ENCODE peak calls at places on chromosomes 1 and 21, in six cellular contexts. K is AG04450, D is left ventricle myocardium inferior, J is heart right ventricle, G is mammary epithelial cell, Y is lower lobe of right lung. W is an unnamed sample.

GRCh38 chr1:232428781-232429530 is 201.0 kb downstream of the SIPA1L2 start:
- DNase-seq in K (peak; percentile 65), D (no peak), J (no peak), G (no peak), Y (no peak), W (no peak)

GRCh38 chr1:88549536-88549935 is 134.5 kb upstream of the PKN2 start:
- DNase-seq in K (no peak), D (no peak), J (no peak), G (no peak), Y (no peak), W (peak; percentile 27)

GRCh38 chr1:27959792-27960603 is at the start of gene XKR8:
- DNase-seq in K (peak; percentile 23), D (peak; percentile 83), J (peak; percentile 76), G (peak; percentile 81), Y (peak; percentile 90), W (peak; percentile 82)

GRCh38 chr1:169550294-169550693 is 36.0 kb downstream of the F5 start:
- DNase-seq in K (no peak), D (no peak), J (no peak), G (peak; percentile 24), Y (no peak), W (peak; percentile 70)

GRCh38 chr21:37700641-37701202 is 215.5 kb downstream of the KCNJ6 start:
- DNase-seq in K (peak; percentile 61), D (no peak), J (peak; percentile 11), G (peak; percentile 73), Y (no peak), W (peak; percentile 88)

GRCh38 chr1:53766766-53767409 is 27.9 kb upstream of the GLIS1 start:
- DNase-seq in K (no peak), D (no peak), J (no peak), G (peak; percentile 69), Y (no peak), W (peak; percentile 21)

GRCh38 chr1:74380252-74380651 is 132.2 kb downstream of the LRRC53 start:
- DNase-seq in K (no peak), D (no peak), J (no peak), G (no peak), Y (no peak), W (no peak)

GRCh38 chr1:88736633-88737248 is 52.7 kb downstream of the PKN2 start:
- DNase-seq in K (no peak), D (no peak), J (no peak), G (peak; percentile 54), Y (no peak), W (peak; percentile 60)

GRCh38 chr1:28720376-28720775 is 16.4 kb upstream of the YTHDF2 start:
- DNase-seq in K (no peak), D (no peak), J (no peak), G (no peak), Y (no peak), W (no peak)

GRCh38 chr1:27626031-27626935 is 8.7 kb downstream of the FGR start:
- DNase-seq in K (no peak), D (no peak), J (no peak), G (no peak), Y (peak; percentile 75), W (peak; percentile 90)

GRCh38 chr1:51518730-51519047 is 377 bp downstream of the EPS15 start:
- DNase-seq in K (no peak), D (peak; percentile 50), J (no peak), G (peak; percentile 66), Y (peak; percentile 82), W (peak; percentile 70)

GRCh38 chr21:43331111-43331961 is 95.6 kb downstream of the SIK1 start:
- DNase-seq in K (no peak), D (no peak), J (no peak), G (no peak), Y (no peak), W (no peak)

GRCh38 chr1:183291216-183291762 is 105.2 kb downstream of the LAMC2 start:
- DNase-seq in K (no peak), D (no peak), J (no peak), G (no peak), Y (no peak), W (no peak)

GRCh38 chr1:106049595-106049994 is 1006.9 kb upstream of the PRMT6 start:
- DNase-seq in K (no peak), D (no peak), J (no peak), G (no peak), Y (no peak), W (no peak)

GRCh38 chr1:20197329-20197791 is 11.0 kb upstream of the PLA2G2C start:
- DNase-seq in K (no peak), D (no peak), J (no peak), G (no peak), Y (no peak), W (no peak)

GRCh38 chr1:2127181-2128145 is 67.1 kb downstream of the FAAP20 start:
- DNase-seq in K (no peak), D (peak; percentile 49), J (no peak), G (no peak), Y (peak; percentile 74), W (no peak)

GRCh38 chr1:94104776-94105462 is 16.0 kb downstream of the ABCA4 start:
- DNase-seq in K (no peak), D (no peak), J (no peak), G (no peak), Y (no peak), W (no peak)

GRCh38 chr1:109485001-109485400 is 1.3 kb downstream of the ATXN7L2 start:
- DNase-seq in K (no peak), D (no peak), J (no peak), G (no peak), Y (no peak), W (no peak)

GRCh38 chr1:96366516-96366915 is 355.1 kb upstream of the PTBP2 start:
- DNase-seq in K (no peak), D (no peak), J (no peak), G (no peak), Y (no peak), W (no peak)

GRCh38 chr1:182185822-182186756 is 124.6 kb upstream of the ZNF648 start:
- DNase-seq in K (no peak), D (no peak), J (no peak), G (peak; percentile 94), Y (no peak), W (peak; percentile 91)

GRCh38 chr1:225691377-225691776 is 38.5 kb upstream of the ENAH start:
- DNase-seq in K (no peak), D (no peak), J (no peak), G (peak; percentile 68), Y (no peak), W (peak; percentile 20)

GRCh38 chr21:35138665-35139381 is 89.7 kb upstream of the RUNX1 start:
- DNase-seq in K (peak; percentile 61), D (no peak), J (no peak), G (peak; percentile 100), Y (no peak), W (peak; percentile 45)

GRCh38 chr1:82059931-82060330 is 259.2 kb downstream of the ADGRL2 start:
- DNase-seq in K (no peak), D (no peak), J (no peak), G (peak; percentile 2), Y (no peak), W (peak; percentile 1)
- TF ChIP-seq CTCF in K (no peak), D (no peak), J (no peak), G (peak; percentile 28), Y (no peak), W (no peak)

GRCh38 chr1:203282720-203283542 is 22.4 kb upstream of the BTG2 start:
- DNase-seq in K (no peak), D (no peak), J (no peak), G (no peak), Y (no peak), W (no peak)

GRCh38 chr1:203281851-203282661 is 23.3 kb upstream of the BTG2 start:
- DNase-seq in K (no peak), D (no peak), J (no peak), G (no peak), Y (no peak), W (no peak)

GRCh38 chr1:203278885-203279406 is 26.4 kb upstream of the BTG2 start:
- DNase-seq in K (no peak), D (no peak), J (no peak), G (no peak), Y (no peak), W (no peak)

GRCh38 chr1:203280061-203280460 is 25.3 kb upstream of the BTG2 start:
- DNase-seq in K (no peak), D (no peak), J (no peak), G (no peak), Y (no peak), W (no peak)

DNA sequence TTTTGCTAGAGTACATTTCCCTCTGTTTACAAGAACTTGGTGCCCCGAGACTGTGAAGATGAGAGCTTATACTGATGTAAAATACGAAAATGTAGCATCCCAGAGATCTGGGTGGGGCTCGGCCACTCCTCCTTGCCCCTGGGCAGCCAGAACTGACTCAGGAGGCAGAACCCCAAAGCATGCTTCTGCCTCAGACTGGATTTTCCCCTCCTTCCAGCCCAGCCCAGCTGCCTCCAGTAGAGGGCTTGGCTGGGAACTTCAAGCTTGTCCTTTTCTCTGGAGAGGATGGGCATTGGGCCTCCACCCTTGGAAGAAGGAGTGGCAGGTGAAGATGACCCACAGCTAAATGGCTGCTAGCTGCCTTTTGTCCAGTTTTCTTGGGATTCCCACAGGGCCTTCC is 24.3 kb upstream of the BTG2 start:
- DNase-seq in K (no peak), D (no peak), J (no peak), G (peak; percentile 90), Y (no peak), W (peak; percentile 79)
- TF ChIP-seq CTCF in K (peak; percentile 25), D (no peak), J (no peak), G (no peak), Y (no peak), W (peak; percentile 39)

GRCh38 chr1:199448641-199449040 is 578.9 kb upstream of the NR5A2 start:
- DNase-seq in K (no peak), D (no peak), J (no peak), G (no peak), Y (no peak), W (no peak)

GRCh38 chr1:199449221-199449620 is 578.3 kb upstream of the NR5A2 start:
- DNase-seq in K (no peak), D (no peak), J (no peak), G (no peak), Y (no peak), W (no peak)

GRCh38 chr1:199452627-199453026 is 574.9 kb upstream of the NR5A2 start:
- DNase-seq in K (no peak), D (no peak), J (no peak), G (no peak), Y (no peak), W (no peak)

GRCh38 chr1:199447906-199448305 is 579.6 kb upstream of the NR5A2 start:
- DNase-seq in K (no peak), D (no peak), J (no peak), G (no peak), Y (no peak), W (no peak)

DNA sequence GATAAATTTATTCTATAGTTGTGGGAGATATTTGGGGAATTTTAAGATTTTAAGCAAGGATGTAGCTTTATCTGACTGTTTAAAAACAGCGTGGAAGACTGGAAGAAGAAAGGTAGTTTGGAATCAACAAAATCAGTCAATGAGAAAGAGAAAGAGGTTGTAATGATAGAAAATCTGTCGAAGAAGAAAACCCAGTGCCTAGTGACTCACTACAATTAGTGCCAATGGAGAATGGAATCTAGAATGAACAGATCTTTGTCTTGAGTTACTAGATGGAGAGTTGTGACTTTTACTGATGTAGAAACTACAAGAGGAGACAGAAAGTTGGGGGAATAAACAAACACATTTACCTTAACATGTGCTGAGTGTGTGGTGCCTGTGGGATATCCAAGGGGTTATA is 577.8 kb upstream of the NR5A2 start:
- DNase-seq in K (no peak), D (no peak), J (no peak), G (no peak), Y (no peak), W (no peak)
- TF ChIP-seq CTCF in K (no peak), D (no peak), J (no peak), G (no peak), Y (no peak), W (no peak)

GRCh38 chr21:42276526-42277154 is 38.6 kb downstream of the TFF3 start:
- DNase-seq in K (no peak), D (no peak), J (no peak), G (no peak), Y (no peak), W (no peak)
- TF ChIP-seq CTCF in K (no peak), D (peak; percentile 27), J (no peak), G (peak; percentile 1), Y (no peak), W (no peak)